ENCODE peak calls at places on chromosomes 4 and X, in five cellular contexts. Q is sciatic nerve, P is IMR-90, Z is activated T-helper 1 cell treated with Interleukin-2 at 50 U/mL for 16 hours, I is cardiac muscle cell. O is an unnamed sample.

GRCh38 chr4:3708103-3708510 is 58.1 kb upstream of the ADRA2C start:
- DNase-seq in Q (no peak), Z (no peak), P (no peak), I (no peak), O (no peak)

GRCh38 chr4:57303012-57303751 is 193.0 kb upstream of the IGFBP7 start:
- DNase-seq in Z (no peak), P (no peak), Q (no peak), I (peak; percentile 23), O (no peak)

GRCh38 chr4:98794565-98795205 is 134.2 kb downstream of the EIF4E start:
- DNase-seq in I (peak; percentile 1), Q (no peak), Z (no peak), P (peak; percentile 73), O (no peak)

GRCh38 chr4:155999743-156000142 is 46.1 kb upstream of the CTSO start:
- DNase-seq in Z (no peak), P (no peak), Q (peak; percentile 63), I (peak; percentile 67), O (no peak)

GRCh38 chr4:53455766-53456165 is 78.3 kb downstream of the FIP1L1 start:
- DNase-seq in Z (no peak), P (no peak), Q (no peak), I (no peak), O (no peak)

GRCh38 chrX:119401569-119401968 is 2.4 kb downstream of the SLC25A43 start:
- DNase-seq in P (no peak), I (no peak), Q (no peak), Z (no peak), O (no peak)

GRCh38 chr4:88900432-88900831 is 156.6 kb downstream of the FAM13A start:
- DNase-seq in Q (no peak), Z (no peak), I (no peak), P (peak; percentile 81), O (no peak)

GRCh38 chr4:136562842-136563241 is 969.5 kb downstream of the PCDH18 start:
- DNase-seq in I (no peak), Q (no peak), P (peak; percentile 51), Z (no peak), O (no peak)

GRCh38 chr4:185730387-185730786 is 81.6 kb downstream of the SORBS2 start:
- DNase-seq in I (peak; percentile 48), Z (no peak), Q (no peak), P (no peak), O (no peak)

GRCh38 chr4:29632199-29632598 is 1088.0 kb upstream of the PCDH7 start:
- DNase-seq in P (no peak), I (no peak), Z (no peak), Q (no peak), O (no peak)

GRCh38 chr4:66294626-66295025 is 624.3 kb upstream of the EPHA5 start:
- DNase-seq in Z (no peak), Q (no peak), P (no peak), I (no peak), O (no peak)

GRCh38 chrX:131778269-131779218 is 234.7 kb downstream of the OR13H1 start:
- DNase-seq in P (peak; percentile 76), I (no peak), Q (peak; percentile 79), Z (peak; percentile 45), O (peak; percentile 83)